ENCODE peak calls at places on chromosome 3, in five cellular contexts. W, O, P, I and M are unnamed samples.

GRCh38 chr3:192795021-192795420 is 67.7 kb upstream of the FGF12 start:
- DNase-seq in P (peak), I (no peak), O (no peak), W (no peak), M (no peak)

GRCh38 chr3:111571272-111571671 is 23.9 kb downstream of the ZBED2 start:
- DNase-seq in W (no peak), P (no peak), O (no peak), I (no peak), M (no peak)

GRCh38 chr3:134650431-134651346 is at the start of gene KY:
- DNase-seq in O (no peak), W (peak), I (no peak), P (peak), M (peak)

GRCh38 chr3:66437341-66437929 is 63.4 kb downstream of the LRIG1 start:
- DNase-seq in O (no peak), W (no peak), P (no peak), I (no peak), M (no peak)

GRCh38 chr3:191417457-191417729 is 43.6 kb upstream of the PYDC2 start:
- DNase-seq in P (no peak), I (no peak), W (no peak), O (no peak), M (no peak)

GRCh38 chr3:186365202-186365974 is 3.4 kb upstream of the DGKG start:
- DNase-seq in W (no peak), O (no peak), P (peak), I (no peak), M (no peak)

GRCh38 chr3:25971736-25972135 is 181.8 kb downstream of the OXSM start:
- DNase-seq in O (no peak), I (no peak), W (no peak), P (no peak), M (no peak)

GRCh38 chr3:53161345-53161819 is 373 bp downstream of the PRKCD start:
- DNase-seq in W (peak), O (no peak), P (no peak), I (no peak), M (no peak)

DNA sequence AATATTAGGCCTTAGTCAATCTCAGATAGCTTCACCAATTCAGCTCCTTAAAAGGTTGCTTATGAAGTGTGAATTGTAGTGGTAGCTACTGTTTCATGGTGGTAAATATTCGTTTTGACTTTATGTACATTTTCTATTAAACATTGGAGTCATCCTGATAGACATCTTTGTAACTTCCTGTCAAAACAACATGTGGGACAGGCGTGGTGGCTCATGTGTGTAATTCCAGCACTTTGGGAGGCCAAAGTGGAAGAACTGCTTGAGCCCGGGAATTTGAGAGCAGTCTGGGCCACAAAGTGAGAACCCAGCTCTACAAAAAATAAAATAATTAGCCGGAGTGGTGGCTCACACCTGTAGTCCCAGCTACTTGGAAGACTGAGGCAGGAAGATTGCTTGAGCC is 2.0 kb upstream of the TRIM59 start:
- DNase-seq in W (no peak), P (no peak), O (no peak), I (no peak), M (no peak)
- TF ChIP-seq RAD21 in W (no peak), P (no peak), O (no peak), I (no peak), M (no peak)

GRCh38 chr3:31516757-31517156 is 16.0 kb upstream of the STT3B start:
- DNase-seq in W (no peak), P (no peak), I (no peak), O (no peak), M (no peak)
- TF ChIP-seq RFX5 in W (no peak), P (no peak), I (no peak), O (no peak), M (no peak)

GRCh38 chr3:76509179-76509830 is 530.6 kb upstream of the ROBO2 start:
- DNase-seq in O (no peak), P (no peak), W (no peak), I (no peak), M (no peak)
- TF ChIP-seq RAD21 in O (no peak), P (no peak), W (no peak), I (no peak), M (no peak)

DNA sequence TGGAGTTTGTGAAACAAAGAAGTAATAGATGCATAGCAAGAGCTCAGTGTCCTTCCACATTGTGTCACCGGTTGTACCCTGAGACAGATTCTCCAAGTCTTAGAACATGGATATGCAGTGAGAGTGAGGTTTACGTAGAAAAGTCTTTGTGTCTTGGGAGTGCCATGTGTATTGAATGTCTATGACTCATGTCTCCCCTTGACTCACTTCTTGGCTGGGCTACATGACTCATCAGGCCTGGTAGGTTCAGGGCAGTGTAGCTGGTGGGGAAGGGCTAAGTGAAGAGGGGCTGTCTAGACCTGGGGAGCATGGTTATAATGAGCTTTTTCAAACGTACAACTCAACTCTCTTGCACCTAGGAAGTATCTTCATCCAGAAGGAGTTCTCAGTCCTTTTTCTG is 167.4 kb downstream of the GAP43 start:
- DNase-seq in O (peak), W (peak), I (peak), P (peak), M (peak)
- TF ChIP-seq RFX5 in O (no peak), W (no peak), I (no peak), P (no peak), M (no peak)